ENCODE peak calls at places on chromosomes 4 and X, in eight cellular contexts. One of them, this sample, is unnamed. For H3K9me3, the result is how much of the 10 kb centered on the place peaks cover.

GRCh38 chr4:173243321-173243720 is 74.7 kb downstream of the GALNT7 start:
- DNase-seq in upper lobe of right lung: no peak
- DNase-seq in body of pancreas: no peak
- DNase-seq in WERI-Rb-1: no peak
- DNase-seq in suprapubic skin: no peak
- DNase-seq in uterus: no peak
- DNase-seq in cardiac muscle cell: peak
- DNase-seq in breast epithelium: no peak
- DNase-seq in this sample: no peak

GRCh38 chr4:43223820-43224219 is 331.3 kb downstream of the GRXCR1 start:
- DNase-seq in upper lobe of right lung: no peak
- DNase-seq in body of pancreas: no peak
- DNase-seq in WERI-Rb-1: no peak
- DNase-seq in suprapubic skin: no peak
- DNase-seq in uterus: no peak
- DNase-seq in cardiac muscle cell: peak
- DNase-seq in breast epithelium: no peak
- DNase-seq in this sample: no peak

GRCh38 chr4:163137581-163137980 is 29.1 kb downstream of the NAF1 start:
- DNase-seq in upper lobe of right lung: no peak
- DNase-seq in body of pancreas: no peak
- DNase-seq in WERI-Rb-1: no peak
- DNase-seq in suprapubic skin: no peak
- DNase-seq in uterus: no peak
- DNase-seq in cardiac muscle cell: no peak
- DNase-seq in breast epithelium: no peak
- DNase-seq in this sample: no peak

GRCh38 chr4:186749611-186750281 is 26.1 kb upstream of the FAT1 start:
- DNase-seq in upper lobe of right lung: no peak
- DNase-seq in body of pancreas: no peak
- DNase-seq in WERI-Rb-1: no peak
- DNase-seq in suprapubic skin: no peak
- DNase-seq in uterus: no peak
- DNase-seq in cardiac muscle cell: no peak
- DNase-seq in breast epithelium: no peak
- DNase-seq in this sample: no peak

GRCh38 chr4:1503583-1504471 is 97.6 kb upstream of the NKX1-1 start:
- DNase-seq in upper lobe of right lung: peak
- DNase-seq in body of pancreas: peak
- DNase-seq in WERI-Rb-1: peak
- DNase-seq in suprapubic skin: peak
- DNase-seq in uterus: peak
- DNase-seq in cardiac muscle cell: no peak
- DNase-seq in breast epithelium: no peak
- DNase-seq in this sample: peak

GRCh38 chrX:107628662-107629532 is 587 bp downstream of the PRPS1 start:
- DNase-seq in upper lobe of right lung: peak
- DNase-seq in body of pancreas: peak
- DNase-seq in WERI-Rb-1: peak
- DNase-seq in suprapubic skin: no peak
- DNase-seq in uterus: peak
- DNase-seq in cardiac muscle cell: peak
- DNase-seq in breast epithelium: no peak
- DNase-seq in this sample: peak

GRCh38 chrX:28398352-28398751 is 188.9 kb upstream of the IL1RAPL1 start:
- DNase-seq in upper lobe of right lung: no peak
- DNase-seq in body of pancreas: no peak
- DNase-seq in WERI-Rb-1: no peak
- DNase-seq in suprapubic skin: no peak
- DNase-seq in uterus: no peak
- DNase-seq in cardiac muscle cell: no peak
- DNase-seq in breast epithelium: no peak
- DNase-seq in this sample: no peak

GRCh38 chr4:173505924-173506779 is 23.9 kb downstream of the HAND2 start:
- DNase-seq in upper lobe of right lung: no peak
- DNase-seq in body of pancreas: peak
- DNase-seq in WERI-Rb-1: peak
- DNase-seq in suprapubic skin: no peak
- DNase-seq in uterus: no peak
- DNase-seq in cardiac muscle cell: peak
- DNase-seq in breast epithelium: no peak
- DNase-seq in this sample: no peak

GRCh38 chr4:118936406-118936805 is 47.8 kb downstream of the SYNPO2 start:
- DNase-seq in upper lobe of right lung: no peak
- DNase-seq in body of pancreas: no peak
- DNase-seq in WERI-Rb-1: no peak
- DNase-seq in suprapubic skin: no peak
- DNase-seq in uterus: no peak
- DNase-seq in cardiac muscle cell: no peak
- DNase-seq in breast epithelium: no peak
- DNase-seq in this sample: no peak

GRCh38 chrX:30653415-30654131 is at the start of gene GK:
- DNase-seq in upper lobe of right lung: no peak
- DNase-seq in body of pancreas: peak
- DNase-seq in WERI-Rb-1: peak
- DNase-seq in suprapubic skin: no peak
- DNase-seq in uterus: no peak
- DNase-seq in cardiac muscle cell: no peak
- DNase-seq in breast epithelium: no peak
- DNase-seq in this sample: peak

GRCh38 chr4:168386002-168386401 is 67.5 kb upstream of the DDX60 start:
- DNase-seq in upper lobe of right lung: no peak
- DNase-seq in body of pancreas: no peak
- DNase-seq in WERI-Rb-1: no peak
- DNase-seq in suprapubic skin: no peak
- DNase-seq in uterus: no peak
- DNase-seq in cardiac muscle cell: peak
- DNase-seq in breast epithelium: no peak
- DNase-seq in this sample: no peak

GRCh38 chr4:85028910-85029309 is 62.4 kb upstream of the WDFY3 start:
- DNase-seq in upper lobe of right lung: no peak
- DNase-seq in body of pancreas: no peak
- DNase-seq in WERI-Rb-1: no peak
- DNase-seq in suprapubic skin: no peak
- DNase-seq in uterus: no peak
- DNase-seq in cardiac muscle cell: peak
- DNase-seq in breast epithelium: no peak
- DNase-seq in this sample: no peak

GRCh38 chr4:14790487-14790886 is 211.8 kb upstream of the CPEB2 start:
- DNase-seq in upper lobe of right lung: no peak
- DNase-seq in body of pancreas: no peak
- DNase-seq in WERI-Rb-1: no peak
- DNase-seq in suprapubic skin: no peak
- DNase-seq in uterus: no peak
- DNase-seq in cardiac muscle cell: no peak
- DNase-seq in breast epithelium: no peak
- DNase-seq in this sample: no peak
- H3K9me3 ChIP-seq in upper lobe of right lung: under half
- H3K9me3 ChIP-seq in body of pancreas: under half
- H3K9me3 ChIP-seq in WERI-Rb-1: under half
- H3K9me3 ChIP-seq in suprapubic skin: under half
- H3K9me3 ChIP-seq in uterus: under half
- H3K9me3 ChIP-seq in cardiac muscle cell: under half
- H3K9me3 ChIP-seq in breast epithelium: under half
- H3K9me3 ChIP-seq in this sample: under half

GRCh38 chr4:153234923-153235322 is 30.7 kb downstream of the TRIM2 start:
- DNase-seq in upper lobe of right lung: no peak
- DNase-seq in body of pancreas: no peak
- DNase-seq in WERI-Rb-1: no peak
- DNase-seq in suprapubic skin: no peak
- DNase-seq in uterus: no peak
- DNase-seq in cardiac muscle cell: peak
- DNase-seq in breast epithelium: no peak
- DNase-seq in this sample: no peak

GRCh38 chr4:153233761-153234371 is 29.6 kb downstream of the TRIM2 start:
- DNase-seq in upper lobe of right lung: no peak
- DNase-seq in body of pancreas: no peak
- DNase-seq in WERI-Rb-1: no peak
- DNase-seq in suprapubic skin: no peak
- DNase-seq in uterus: peak
- DNase-seq in cardiac muscle cell: peak
- DNase-seq in breast epithelium: no peak
- DNase-seq in this sample: no peak

GRCh38 chr4:153227501-153227900 is 23.3 kb downstream of the TRIM2 start:
- DNase-seq in upper lobe of right lung: no peak
- DNase-seq in body of pancreas: no peak
- DNase-seq in WERI-Rb-1: no peak
- DNase-seq in suprapubic skin: no peak
- DNase-seq in uterus: no peak
- DNase-seq in cardiac muscle cell: no peak
- DNase-seq in breast epithelium: no peak
- DNase-seq in this sample: no peak

GRCh38 chr4:153228512-153229145 is 24.4 kb downstream of the TRIM2 start:
- DNase-seq in upper lobe of right lung: no peak
- DNase-seq in body of pancreas: no peak
- DNase-seq in WERI-Rb-1: no peak
- DNase-seq in suprapubic skin: no peak
- DNase-seq in uterus: no peak
- DNase-seq in cardiac muscle cell: no peak
- DNase-seq in breast epithelium: no peak
- DNase-seq in this sample: no peak

GRCh38 chr4:153232768-153233167 is 28.5 kb downstream of the TRIM2 start:
- DNase-seq in upper lobe of right lung: no peak
- DNase-seq in body of pancreas: peak
- DNase-seq in WERI-Rb-1: peak
- DNase-seq in suprapubic skin: no peak
- DNase-seq in uterus: no peak
- DNase-seq in cardiac muscle cell: no peak
- DNase-seq in breast epithelium: no peak
- DNase-seq in this sample: peak
- TF ChIP-seq CTCF in upper lobe of right lung: peak
- TF ChIP-seq CTCF in body of pancreas: peak
- TF ChIP-seq CTCF in WERI-Rb-1: peak
- TF ChIP-seq CTCF in suprapubic skin: no peak
- TF ChIP-seq CTCF in uterus: no peak
- TF ChIP-seq CTCF in cardiac muscle cell: peak
- TF ChIP-seq CTCF in breast epithelium: no peak
- TF ChIP-seq CTCF in this sample: peak

GRCh38 chrX:151962034-151962433 is 12.4 kb downstream of the GABRE start:
- DNase-seq in upper lobe of right lung: no peak
- DNase-seq in body of pancreas: no peak
- DNase-seq in WERI-Rb-1: no peak
- DNase-seq in suprapubic skin: no peak
- DNase-seq in uterus: no peak
- DNase-seq in cardiac muscle cell: no peak
- DNase-seq in breast epithelium: no peak
- DNase-seq in this sample: no peak

GRCh38 chrX:151954730-151955129 is 19.7 kb downstream of the GABRE start:
- DNase-seq in upper lobe of right lung: no peak
- DNase-seq in body of pancreas: no peak
- DNase-seq in WERI-Rb-1: no peak
- DNase-seq in suprapubic skin: no peak
- DNase-seq in uterus: no peak
- DNase-seq in cardiac muscle cell: no peak
- DNase-seq in breast epithelium: no peak
- DNase-seq in this sample: no peak

DNA sequence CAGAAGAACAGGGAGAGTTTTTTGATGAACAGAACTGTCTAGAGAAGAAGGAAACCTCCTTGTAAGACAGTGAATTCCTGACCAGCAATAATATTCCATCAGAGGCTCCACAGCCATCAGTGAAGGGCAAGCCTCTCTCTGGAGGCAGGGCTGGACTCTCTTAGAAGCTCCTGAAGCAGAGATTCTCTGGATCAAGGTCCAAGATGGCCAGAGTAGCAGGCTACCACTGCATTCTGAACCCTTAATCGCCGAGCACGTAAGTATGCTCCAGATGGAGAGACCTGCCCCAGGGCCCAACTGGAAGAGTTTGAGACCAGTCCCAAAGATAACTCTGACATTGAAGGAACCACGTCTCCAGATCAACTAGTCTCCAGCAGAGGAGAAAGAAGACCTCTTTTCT is 16.4 kb downstream of the GABRE start:
- DNase-seq in upper lobe of right lung: no peak
- DNase-seq in body of pancreas: no peak
- DNase-seq in WERI-Rb-1: no peak
- DNase-seq in suprapubic skin: no peak
- DNase-seq in uterus: no peak
- DNase-seq in cardiac muscle cell: no peak
- DNase-seq in breast epithelium: no peak
- DNase-seq in this sample: no peak
- H3K9me3 ChIP-seq in upper lobe of right lung: under half
- H3K9me3 ChIP-seq in body of pancreas: under half
- H3K9me3 ChIP-seq in WERI-Rb-1: under half
- H3K9me3 ChIP-seq in suprapubic skin: under half
- H3K9me3 ChIP-seq in uterus: under half
- H3K9me3 ChIP-seq in cardiac muscle cell: under half
- H3K9me3 ChIP-seq in breast epithelium: under half
- H3K9me3 ChIP-seq in this sample: under half

GRCh38 chr4:41460641-41461040 is 77.3 kb upstream of the LIMCH1 start:
- DNase-seq in upper lobe of right lung: no peak
- DNase-seq in body of pancreas: no peak
- DNase-seq in WERI-Rb-1: no peak
- DNase-seq in suprapubic skin: no peak
- DNase-seq in uterus: no peak
- DNase-seq in cardiac muscle cell: no peak
- DNase-seq in breast epithelium: no peak
- DNase-seq in this sample: no peak

GRCh38 chr4:41468122-41468521 is 69.8 kb upstream of the LIMCH1 start:
- DNase-seq in upper lobe of right lung: no peak
- DNase-seq in body of pancreas: no peak
- DNase-seq in WERI-Rb-1: no peak
- DNase-seq in suprapubic skin: no peak
- DNase-seq in uterus: no peak
- DNase-seq in cardiac muscle cell: no peak
- DNase-seq in breast epithelium: no peak
- DNase-seq in this sample: no peak

GRCh38 chr4:41471126-41471665 is 66.8 kb upstream of the LIMCH1 start:
- DNase-seq in upper lobe of right lung: no peak
- DNase-seq in body of pancreas: no peak
- DNase-seq in WERI-Rb-1: no peak
- DNase-seq in suprapubic skin: no peak
- DNase-seq in uterus: no peak
- DNase-seq in cardiac muscle cell: no peak
- DNase-seq in breast epithelium: no peak
- DNase-seq in this sample: no peak

GRCh38 chr4:41466249-41466648 is 71.7 kb upstream of the LIMCH1 start:
- DNase-seq in upper lobe of right lung: no peak
- DNase-seq in body of pancreas: no peak
- DNase-seq in WERI-Rb-1: no peak
- DNase-seq in suprapubic skin: no peak
- DNase-seq in uterus: no peak
- DNase-seq in cardiac muscle cell: no peak
- DNase-seq in breast epithelium: no peak
- DNase-seq in this sample: no peak

DNA sequence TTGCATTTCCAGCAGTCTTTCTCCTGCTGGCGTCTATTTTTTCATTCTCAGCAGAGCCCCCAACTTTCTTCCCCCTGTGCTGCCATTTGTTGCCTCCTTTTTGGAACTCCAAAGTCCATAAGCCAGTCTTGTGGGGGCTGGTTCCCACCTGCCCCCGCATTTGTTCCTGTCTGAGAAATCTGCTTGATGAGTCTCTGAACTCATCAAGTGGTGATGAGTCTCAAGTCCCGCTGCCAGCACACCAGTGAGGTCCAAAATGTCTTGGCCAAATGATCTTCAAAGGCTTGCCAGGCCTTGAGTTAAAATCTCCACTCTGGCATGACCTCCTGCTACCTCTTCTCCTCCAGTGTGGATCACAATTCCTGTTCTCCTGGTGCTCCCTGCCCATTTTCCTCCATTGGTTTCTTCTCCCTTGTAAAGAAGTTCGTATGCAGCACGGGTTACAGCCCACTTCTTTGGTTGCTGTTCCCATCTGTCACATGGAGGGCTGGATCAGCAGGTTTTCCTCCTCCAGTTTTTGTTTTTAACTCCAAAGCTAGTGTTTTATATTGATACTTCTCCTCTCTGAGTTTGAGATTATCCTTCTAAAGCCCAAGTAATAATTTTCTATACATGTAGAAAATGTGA is 72.7 kb upstream of the LIMCH1 start:
- DNase-seq in upper lobe of right lung: no peak
- DNase-seq in body of pancreas: no peak
- DNase-seq in WERI-Rb-1: no peak
- DNase-seq in suprapubic skin: no peak
- DNase-seq in uterus: no peak
- DNase-seq in cardiac muscle cell: no peak
- DNase-seq in breast epithelium: no peak
- DNase-seq in this sample: no peak
- TF ChIP-seq CTCF in upper lobe of right lung: no peak
- TF ChIP-seq CTCF in body of pancreas: no peak
- TF ChIP-seq CTCF in WERI-Rb-1: no peak
- TF ChIP-seq CTCF in suprapubic skin: no peak
- TF ChIP-seq CTCF in uterus: no peak
- TF ChIP-seq CTCF in cardiac muscle cell: no peak
- TF ChIP-seq CTCF in breast epithelium: no peak
- TF ChIP-seq CTCF in this sample: no peak